ENCODE peak calls at places on chromosome 12, in ten cellular contexts. K, T, U, M, D, W, H, B, P and R are unnamed samples.

GRCh38 chr12:131783915-131784541 is 44.2 kb upstream of the MMP17 start:
- DNase-seq in K (no peak), T (no peak), U (no peak), M (peak), D (peak), W (no peak), H (peak), B (no peak), P (no peak), R (peak)

GRCh38 chr12:106248177-106248848 is 493 bp upstream of the CKAP4 start:
- DNase-seq in K (no peak), T (no peak), U (peak), M (peak), D (peak), W (peak), H (peak), B (no peak), P (no peak), R (peak)

GRCh38 chr12:52142431-52142830 is 49.4 kb downstream of the KRT80 start:
- DNase-seq in K (no peak), T (no peak), U (no peak), M (no peak), D (no peak), W (no peak), H (no peak), B (no peak), P (no peak), R (no peak)

GRCh38 chr12:778615-779014 is 26.2 kb downstream of the WNK1 start:
- DNase-seq in K (no peak), T (no peak), U (no peak), M (no peak), D (no peak), W (no peak), H (no peak), B (no peak), P (no peak), R (no peak)

GRCh38 chr12:51910168-51910567 is 2.9 kb downstream of the ACVRL1 start:
- DNase-seq in K (no peak), T (no peak), U (no peak), M (no peak), D (no peak), W (no peak), H (peak), B (no peak), P (no peak), R (no peak)

GRCh38 chr12:89225401-89225800 is 126.9 kb downstream of the DUSP6 start:
- DNase-seq in K (peak), T (peak), U (no peak), M (peak), D (peak), W (peak), H (peak), B (peak), P (peak), R (no peak)

GRCh38 chr12:32159925-32160324 is 53.3 kb downstream of the BICD1 start:
- DNase-seq in K (no peak), T (no peak), U (no peak), M (no peak), D (no peak), W (no peak), H (no peak), B (no peak), P (no peak), R (no peak)

GRCh38 chr12:103841690-103842584 is 903 bp upstream of the NT5DC3 start:
- DNase-seq in K (peak), T (peak), U (peak), M (peak), D (peak), W (peak), H (peak), B (peak), P (peak), R (peak)

GRCh38 chr12:85975716-85976115 is 101.6 kb downstream of the NTS start:
- DNase-seq in K (no peak), T (no peak), U (no peak), M (no peak), D (no peak), W (no peak), H (no peak), B (no peak), P (no peak), R (no peak)

GRCh38 chr12:108837239-108837638 is 20.1 kb downstream of the SSH1 start:
- DNase-seq in K (no peak), T (no peak), U (no peak), M (no peak), D (no peak), W (no peak), H (no peak), B (no peak), P (no peak), R (no peak)

GRCh38 chr12:89597210-89597609 is 71.4 kb upstream of the POC1B start:
- DNase-seq in K (no peak), T (no peak), U (no peak), M (no peak), D (no peak), W (no peak), H (no peak), B (no peak), P (no peak), R (no peak)

GRCh38 chr12:82434392-82434911 is 76.1 kb downstream of the METTL25 start:
- DNase-seq in K (no peak), T (no peak), U (no peak), M (no peak), D (no peak), W (no peak), H (no peak), B (no peak), P (no peak), R (no peak)

GRCh38 chr12:82835217-82835616 is 148.5 kb downstream of the TMTC2 start:
- DNase-seq in K (no peak), T (no peak), U (no peak), M (no peak), D (peak), W (no peak), H (peak), B (no peak), P (no peak), R (peak)

GRCh38 chr12:101044512-101045074 is 165.4 kb downstream of the SLC5A8 start:
- DNase-seq in K (no peak), T (no peak), U (no peak), M (no peak), D (no peak), W (no peak), H (no peak), B (no peak), P (no peak), R (no peak)

GRCh38 chr12:41188841-41189394 is 798 bp downstream of the PDZRN4 start:
- DNase-seq in K (no peak), T (no peak), U (no peak), M (no peak), D (peak), W (no peak), H (peak), B (no peak), P (no peak), R (no peak)